ENCODE peak calls at places on chromosomes 6 and 20, in nine cellular contexts. Y is mesothelial cell of epicardium; L is anterior cingulate cortex; X is Ammon's horn; V is activated naive CD4-positive, alpha-beta T cell treated with anti-CD3 and anti-CD28 coated beads for 36 hours; E is MCF 10A; Z is stimulated activated CD4-positive, alpha-beta T cell treated with anti-CD3 and anti-CD28 coated beads, Interleukin-15, amount 100 ng/mL, for 1 hour; N is neural crest cell; W is activated CD4-positive, alpha-beta T cell treated with anti-CD3 and anti-CD28 coated beads, Interleukin-2, amount 10 ng/mL, durations not matched to agents 7 days and 5 days. M is an unnamed sample.

GRCh38 chr6:11043961-11044711 is at the start of gene ELOVL2:
- DNase-seq in Y (peak), L (no peak), X (no peak), V (peak), E (no peak), Z (no peak), N (peak), W (no peak), M (no peak)

GRCh38 chr6:11398451-11399326 is 138.9 kb upstream of the TMEM170B start:
- DNase-seq in Y (no peak), L (no peak), X (no peak), V (no peak), E (no peak), Z (no peak), N (no peak), W (no peak), M (no peak)

GRCh38 chr6:134437376-134437775 is 119.5 kb upstream of the SGK1 start:
- DNase-seq in Y (no peak), L (no peak), X (peak), V (peak), E (peak), Z (no peak), N (no peak), W (no peak), M (no peak)

GRCh38 chr20:59823860-59824259 is 109.6 kb downstream of the SYCP2 start:
- DNase-seq in Y (no peak), L (no peak), X (no peak), V (no peak), E (no peak), Z (no peak), N (no peak), W (no peak), M (no peak)

GRCh38 chr6:2850480-2851150 is 9.0 kb upstream of the SERPINB1 start:
- DNase-seq in Y (no peak), L (no peak), X (no peak), V (no peak), E (no peak), Z (no peak), N (no peak), W (no peak), M (no peak)

GRCh38 chr20:46695888-46696287 is 6.6 kb upstream of the TP53RK start:
- DNase-seq in Y (no peak), L (no peak), X (no peak), V (no peak), E (no peak), Z (no peak), N (no peak), W (no peak), M (no peak)

GRCh38 chr6:1855890-1856289 is 246.2 kb downstream of the FOXC1 start:
- DNase-seq in Y (no peak), L (no peak), X (no peak), V (no peak), E (no peak), Z (no peak), N (no peak), W (no peak), M (no peak)

GRCh38 chr20:37741055-37741454 is 47.2 kb downstream of the CTNNBL1 start:
- DNase-seq in Y (no peak), L (no peak), X (no peak), V (no peak), E (peak), Z (no peak), N (no peak), W (no peak), M (no peak)

GRCh38 chr20:17452441-17452840 is 78.7 kb downstream of the BFSP1 start:
- DNase-seq in Y (no peak), L (no peak), X (no peak), V (no peak), E (no peak), Z (no peak), N (no peak), W (no peak), M (no peak)

GRCh38 chr6:158825038-158825950 is 6.1 kb upstream of the EZR start:
- DNase-seq in Y (no peak), L (no peak), X (no peak), V (no peak), E (no peak), Z (no peak), N (no peak), W (no peak), M (no peak)

GRCh38 chr20:47753571-47754120 is 31.6 kb downstream of the SULF2 start:
- DNase-seq in Y (no peak), L (no peak), X (no peak), V (no peak), E (no peak), Z (no peak), N (no peak), W (no peak), M (no peak)

GRCh38 chr6:15444881-15445280 is 199.0 kb downstream of the JARID2 start:
- DNase-seq in Y (no peak), L (no peak), X (no peak), V (peak), E (no peak), Z (no peak), N (no peak), W (no peak), M (peak)

GRCh38 chr6:137013738-137014602 is 30.8 kb downstream of the IL20RA start:
- DNase-seq in Y (no peak), L (no peak), X (peak), V (no peak), E (peak), Z (no peak), N (no peak), W (no peak), M (no peak)

GRCh38 chr6:122071950-122072647 is 327.4 kb upstream of the HSF2 start:
- DNase-seq in Y (no peak), L (no peak), X (peak), V (no peak), E (no peak), Z (no peak), N (no peak), W (no peak), M (no peak)

GRCh38 chr6:55276745-55277627 is 50.3 kb upstream of the GFRAL start:
- DNase-seq in Y (peak), L (no peak), X (peak), V (peak), E (peak), Z (no peak), N (no peak), W (peak), M (peak)

GRCh38 chr20:38113401-38114325 is 51.4 kb downstream of the TGM2 start:
- DNase-seq in Y (no peak), L (no peak), X (no peak), V (peak), E (peak), Z (no peak), N (no peak), W (peak), M (no peak)

GRCh38 chr6:156423829-156424228 is 353.3 kb upstream of the ARID1B start:
- DNase-seq in Y (no peak), L (no peak), X (no peak), V (peak), E (no peak), Z (no peak), N (no peak), W (peak), M (no peak)

GRCh38 chr20:8932192-8933150 is 136.4 kb upstream of the PLCB4 start:
- DNase-seq in Y (no peak), L (no peak), X (peak), V (no peak), E (no peak), Z (no peak), N (no peak), W (no peak), M (no peak)

GRCh38 chr6:82138075-82138791 is 109.3 kb downstream of the IBTK start:
- DNase-seq in Y (no peak), L (no peak), X (no peak), V (no peak), E (no peak), Z (no peak), N (no peak), W (no peak), M (no peak)

GRCh38 chr6:157107571-157107914 is 215.8 kb downstream of the TMEM242 start:
- DNase-seq in Y (no peak), L (no peak), X (no peak), V (no peak), E (no peak), Z (no peak), N (no peak), W (no peak), M (no peak)

GRCh38 chr20:33372993-33373441 is 28.3 kb downstream of the CDK5RAP1 start:
- DNase-seq in Y (no peak), L (no peak), X (no peak), V (no peak), E (peak), Z (no peak), N (no peak), W (no peak), M (no peak)

GRCh38 chr20:36956674-36957073 is 5.2 kb upstream of the SAMHD1 start:
- DNase-seq in Y (no peak), L (no peak), X (no peak), V (no peak), E (no peak), Z (no peak), N (no peak), W (no peak), M (no peak)

GRCh38 chr6:87670707-87671106 is 31.3 kb downstream of the AKIRIN2 start:
- DNase-seq in Y (no peak), L (no peak), X (no peak), V (no peak), E (no peak), Z (no peak), N (no peak), W (no peak), M (no peak)

GRCh38 chr20:4870906-4871305 is 130.4 kb downstream of the SLC23A2 start:
- DNase-seq in Y (no peak), L (no peak), X (no peak), V (no peak), E (no peak), Z (no peak), N (no peak), W (no peak), M (no peak)

GRCh38 chr6:7914991-7915789 is 4.6 kb upstream of the TXNDC5 start:
- DNase-seq in Y (no peak), L (no peak), X (no peak), V (no peak), E (peak), Z (no peak), N (no peak), W (no peak), M (no peak)

GRCh38 chr20:58508762-58509395 is 6.3 kb downstream of the APCDD1L start:
- DNase-seq in Y (no peak), L (no peak), X (no peak), V (no peak), E (no peak), Z (no peak), N (no peak), W (no peak), M (no peak)

GRCh38 chr6:15464211-15464725 is 198.6 kb downstream of the DTNBP1 start:
- DNase-seq in Y (no peak), L (no peak), X (no peak), V (peak), E (peak), Z (peak), N (no peak), W (peak), M (no peak)